ENCODE peak calls at places on chromosomes 13 and 19, in four cellular contexts. T, W, I and D are unnamed samples.

GRCh38 chr13:49517461-49517860 is 21.7 kb downstream of the PHF11 start:
- DNase-seq in T (no peak), W (no peak), I (no peak), D (no peak)

GRCh38 chr13:87536499-87536898 is 134.7 kb upstream of the SLITRK5 start:
- DNase-seq in T (no peak), W (no peak), I (peak), D (no peak)

GRCh38 chr13:109665781-109666249 is 120.6 kb downstream of the IRS2 start:
- DNase-seq in T (no peak), W (no peak), I (no peak), D (no peak)

GRCh38 chr19:50728084-50728737 is 5.0 kb downstream of the CLEC11A start:
- DNase-seq in T (peak), W (peak), I (peak), D (peak)

GRCh38 chr19:38974599-38975213 is 836 bp downstream of the FBXO17 start:
- DNase-seq in T (no peak), W (no peak), I (no peak), D (no peak)

GRCh38 chr13:85970727-85971126 is 171.5 kb upstream of the SLITRK6 start:
- DNase-seq in T (no peak), W (no peak), I (no peak), D (no peak)

GRCh38 chr19:35266904-35267817 is 1.6 kb upstream of the USF2 start:
- DNase-seq in T (peak), W (peak), I (no peak), D (no peak)

GRCh38 chr19:45927565-45928261 is 13.1 kb upstream of the NANOS2 start:
- DNase-seq in T (peak), W (peak), I (peak), D (peak)

GRCh38 chr13:42039457-42039945 is 8.9 kb upstream of the DGKH start:
- DNase-seq in T (no peak), W (no peak), I (no peak), D (no peak)

GRCh38 chr13:45626731-45627374 is 11.3 kb upstream of the ERICH6B start:
- DNase-seq in T (no peak), W (no peak), I (peak), D (peak)

GRCh38 chr19:36371886-36372285 is 7.1 kb downstream of the ZFP14 start:
- DNase-seq in T (no peak), W (no peak), I (no peak), D (no peak)

GRCh38 chr19:29841209-29841558 is 29.4 kb downstream of the CCNE1 start:
- DNase-seq in T (no peak), W (no peak), I (no peak), D (peak)

GRCh38 chr19:3880471-3881271 is at the start of gene ATCAY:
- DNase-seq in T (no peak), W (peak), I (no peak), D (no peak)